ENCODE peak calls at places on chromosome 15, in four cellular contexts. One of them, this sample, is unnamed.

GRCh38 chr15:55356985-55357585 is 38.1 kb downstream of the PIGB start:
- DNase-seq in AG10803: no peak
- DNase-seq in DMS79 treated with DMSO at 0.1 percent for 48 hours: no peak
- DNase-seq in HEK293T: no peak
- DNase-seq in this sample: no peak

GRCh38 chr15:22227411-22227810 is 147.1 kb downstream of the OR4M2 start:
- DNase-seq in AG10803: no peak
- DNase-seq in HEK293T: no peak
- DNase-seq in DMS79 treated with DMSO at 0.1 percent for 48 hours: no peak
- DNase-seq in this sample: no peak

GRCh38 chr15:88108991-88109390 is 147.5 kb downstream of the NTRK3 start:
- DNase-seq in DMS79 treated with DMSO at 0.1 percent for 48 hours: no peak
- DNase-seq in HEK293T: no peak
- DNase-seq in AG10803: no peak
- DNase-seq in this sample: no peak

GRCh38 chr15:55599384-55599783 is 11.2 kb upstream of the PYGO1 start:
- DNase-seq in AG10803: no peak
- DNase-seq in HEK293T: no peak
- DNase-seq in DMS79 treated with DMSO at 0.1 percent for 48 hours: no peak
- DNase-seq in this sample: no peak

GRCh38 chr15:62895139-62895866 is 147.2 kb upstream of the TPM1 start:
- DNase-seq in HEK293T: no peak
- DNase-seq in AG10803: peak; percentile 60
- DNase-seq in DMS79 treated with DMSO at 0.1 percent for 48 hours: no peak
- DNase-seq in this sample: no peak

GRCh38 chr15:74265046-74265639 is 29.0 kb downstream of the CCDC33 start:
- DNase-seq in HEK293T: peak; percentile 50
- DNase-seq in DMS79 treated with DMSO at 0.1 percent for 48 hours: no peak
- DNase-seq in AG10803: peak; percentile 7
- DNase-seq in this sample: no peak

GRCh38 chr15:92880796-92881569 is 19.1 kb upstream of the CHD2 start:
- DNase-seq in HEK293T: no peak
- DNase-seq in DMS79 treated with DMSO at 0.1 percent for 48 hours: no peak
- DNase-seq in AG10803: no peak
- DNase-seq in this sample: no peak

GRCh38 chr15:51908312-51908711 is 63.3 kb downstream of the LEO1 start:
- DNase-seq in DMS79 treated with DMSO at 0.1 percent for 48 hours: no peak
- DNase-seq in AG10803: no peak
- DNase-seq in HEK293T: no peak
- DNase-seq in this sample: no peak

GRCh38 chr15:22811640-22812039 is 25.2 kb downstream of the NIPA1 start:
- DNase-seq in HEK293T: peak; percentile 10
- DNase-seq in DMS79 treated with DMSO at 0.1 percent for 48 hours: no peak
- DNase-seq in AG10803: peak; percentile 30
- DNase-seq in this sample: peak; percentile 67

GRCh38 chr15:100672959-100673358 is 70.6 kb downstream of the ASB7 start:
- DNase-seq in HEK293T: no peak
- DNase-seq in DMS79 treated with DMSO at 0.1 percent for 48 hours: no peak
- DNase-seq in AG10803: no peak
- DNase-seq in this sample: no peak

GRCh38 chr15:57611938-57612337 is 20.2 kb downstream of the MYZAP start:
- DNase-seq in HEK293T: no peak
- DNase-seq in DMS79 treated with DMSO at 0.1 percent for 48 hours: no peak
- DNase-seq in AG10803: peak; percentile 29
- DNase-seq in this sample: peak; percentile 74

GRCh38 chr15:90087454-90088154 is 14.7 kb downstream of the IDH2 start:
- DNase-seq in DMS79 treated with DMSO at 0.1 percent for 48 hours: no peak
- DNase-seq in AG10803: peak; percentile 24
- DNase-seq in HEK293T: peak; percentile 64
- DNase-seq in this sample: no peak

GRCh38 chr15:97961067-97961954 is 808 bp downstream of the ARRDC4 start:
- DNase-seq in AG10803: no peak
- DNase-seq in HEK293T: peak; percentile 22
- DNase-seq in DMS79 treated with DMSO at 0.1 percent for 48 hours: no peak
- DNase-seq in this sample: peak; percentile 54

GRCh38 chr15:52440414-52440813 is 88.3 kb downstream of the MYO5A start:
- DNase-seq in HEK293T: no peak
- DNase-seq in AG10803: peak; percentile 21
- DNase-seq in DMS79 treated with DMSO at 0.1 percent for 48 hours: no peak
- DNase-seq in this sample: no peak

GRCh38 chr15:55277116-55277564 is 12.5 kb downstream of the RAB27A start:
- DNase-seq in HEK293T: no peak
- DNase-seq in DMS79 treated with DMSO at 0.1 percent for 48 hours: no peak
- DNase-seq in AG10803: no peak
- DNase-seq in this sample: no peak

GRCh38 chr15:65981837-65982696 is 112.8 kb downstream of the RAB11A start:
- DNase-seq in DMS79 treated with DMSO at 0.1 percent for 48 hours: peak; percentile 22
- DNase-seq in AG10803: no peak
- DNase-seq in HEK293T: peak; percentile 55
- DNase-seq in this sample: peak; percentile 14

GRCh38 chr15:39301589-39301999 is 279.3 kb upstream of the THBS1 start:
- DNase-seq in AG10803: peak; percentile 94
- DNase-seq in DMS79 treated with DMSO at 0.1 percent for 48 hours: no peak
- DNase-seq in HEK293T: no peak
- DNase-seq in this sample: no peak

GRCh38 chr15:88894819-88895767 is at the start of gene HAPLN3:
- DNase-seq in HEK293T: peak; percentile 67
- DNase-seq in DMS79 treated with DMSO at 0.1 percent for 48 hours: no peak
- DNase-seq in AG10803: no peak
- DNase-seq in this sample: no peak

GRCh38 chr15:92105611-92106010 is 252.1 kb downstream of the SLCO3A1 start:
- DNase-seq in DMS79 treated with DMSO at 0.1 percent for 48 hours: no peak
- DNase-seq in HEK293T: no peak
- DNase-seq in AG10803: no peak
- DNase-seq in this sample: no peak

GRCh38 chr15:27706300-27706699 is 392.8 kb downstream of the OCA2 start:
- DNase-seq in DMS79 treated with DMSO at 0.1 percent for 48 hours: no peak
- DNase-seq in HEK293T: no peak
- DNase-seq in AG10803: no peak
- DNase-seq in this sample: no peak

GRCh38 chr15:49696441-49696840 is 75.6 kb downstream of the DTWD1 start:
- DNase-seq in HEK293T: no peak
- DNase-seq in DMS79 treated with DMSO at 0.1 percent for 48 hours: no peak
- DNase-seq in AG10803: peak; percentile 45
- DNase-seq in this sample: no peak

GRCh38 chr15:57220220-57220619 is 156.1 kb upstream of the CGNL1 start:
- DNase-seq in DMS79 treated with DMSO at 0.1 percent for 48 hours: no peak
- DNase-seq in HEK293T: no peak
- DNase-seq in AG10803: peak; percentile 94
- DNase-seq in this sample: no peak